ENCODE peak calls at places on chromosomes 16 and 17, in five cellular contexts. V, O, D, Q and Y are unnamed samples.

GRCh38 chr17:82899941-82900340 is 60.1 kb upstream of the ZNF750 start:
- DNase-seq in V (peak), O (no peak), D (no peak), Q (no peak), Y (peak)

GRCh38 chr17:19533718-19534561 is at the start of gene SLC47A1:
- DNase-seq in V (no peak), O (peak), D (no peak), Q (no peak), Y (peak)

GRCh38 chr17:41928693-41929251 is 1.6 kb upstream of the ODAD4 start:
- DNase-seq in V (no peak), O (no peak), D (no peak), Q (no peak), Y (peak)

GRCh38 chr16:49596119-49596518 is 222.5 kb downstream of the C16orf78 start:
- DNase-seq in V (no peak), O (no peak), D (no peak), Q (no peak), Y (no peak)

GRCh38 chr17:75864448-75864871 is 9.3 kb upstream of the WBP2 start:
- DNase-seq in V (no peak), O (peak), D (peak), Q (peak), Y (no peak)

GRCh38 chr16:25176136-25176535 is 40.6 kb upstream of the AQP8 start:
- DNase-seq in V (no peak), O (no peak), D (no peak), Q (no peak), Y (no peak)

GRCh38 chr17:79840204-79840988 is 1.2 kb upstream of the CBX4 start:
- DNase-seq in V (peak), O (no peak), D (no peak), Q (no peak), Y (peak)

GRCh38 chr16:89410794-89411309 is 79.5 kb downstream of the ANKRD11 start:
- DNase-seq in V (peak), O (peak), D (no peak), Q (peak), Y (peak)

GRCh38 chr16:83899978-83900377 is 1.1 kb downstream of the MLYCD start:
- DNase-seq in V (no peak), O (no peak), D (no peak), Q (no peak), Y (no peak)

GRCh38 chr17:48236681-48237134 is 129.1 kb downstream of the SNX11 start:
- DNase-seq in V (no peak), O (peak), D (no peak), Q (no peak), Y (no peak)

GRCh38 chr17:41329279-41329925 is 13.9 kb upstream of the KRTAP17-1 start:
- DNase-seq in V (peak), O (peak), D (no peak), Q (peak), Y (no peak)

GRCh38 chr17:76523084-76524037 is 14.1 kb downstream of the CYGB start:
- DNase-seq in V (peak), O (peak), D (peak), Q (peak), Y (peak)

GRCh38 chr17:39306509-39307212 is 80.9 kb upstream of the STAC2 start:
- DNase-seq in V (no peak), O (peak), D (no peak), Q (no peak), Y (no peak)

GRCh38 chr17:34391241-34391640 is 28.2 kb upstream of the CCL1 start:
- DNase-seq in V (no peak), O (no peak), D (no peak), Q (no peak), Y (no peak)

GRCh38 chr16:84228321-84228838 is 11.4 kb downstream of the KCNG4 start:
- DNase-seq in V (no peak), O (peak), D (no peak), Q (peak), Y (peak)

GRCh38 chr17:11240041-11240801 is 792 bp upstream of the SHISA6 start:
- DNase-seq in V (no peak), O (no peak), D (no peak), Q (no peak), Y (no peak)

GRCh38 chr17:46732754-46733398 is 85.6 kb downstream of the WNT3 start:
- DNase-seq in V (no peak), O (no peak), D (no peak), Q (no peak), Y (no peak)

GRCh38 chr17:46020023-46020735 is 21.1 kb downstream of the STH start:
- DNase-seq in V (no peak), O (no peak), D (peak), Q (no peak), Y (no peak)